ENCODE peak calls at places on chromosome 13, in four cellular contexts. One of them, this sample, is unnamed.
A peak's percentile ranks its signal among the peaks of the same experiment; 100 is the strongest.

GRCh38 chr13:113059891-113060290 is 45.7 kb upstream of the F7 start:
- DNase-seq in K562: no peak
- DNase-seq in GM12891: no peak
- DNase-seq in GM12892: no peak
- DNase-seq in this sample: no peak

GRCh38 chr13:101230271-101230890 is 185.9 kb downstream of the NALCN start:
- DNase-seq in GM12891: no peak
- DNase-seq in GM12892: no peak
- DNase-seq in K562: no peak
- DNase-seq in this sample: no peak

GRCh38 chr13:76596216-76596615 is 290.0 kb downstream of the KCTD12 start:
- DNase-seq in GM12892: no peak
- DNase-seq in GM12891: no peak
- DNase-seq in K562: no peak
- DNase-seq in this sample: no peak

GRCh38 chr13:110388141-110388943 is 81.3 kb downstream of the COL4A2 start:
- DNase-seq in K562: no peak
- DNase-seq in GM12892: no peak
- DNase-seq in GM12891: no peak
- DNase-seq in this sample: peak; percentile 47

GRCh38 chr13:59701261-59701660 is 462.5 kb downstream of the DIAPH3 start:
- DNase-seq in GM12891: no peak
- DNase-seq in K562: peak; percentile 50
- DNase-seq in GM12892: no peak
- DNase-seq in this sample: no peak

GRCh38 chr13:97141564-97142005 is 80.5 kb upstream of the MBNL2 start:
- DNase-seq in GM12892: no peak
- DNase-seq in GM12891: no peak
- DNase-seq in K562: peak; percentile 78
- DNase-seq in this sample: no peak

GRCh38 chr13:26502826-26503225 is 54.7 kb upstream of the WASF3 start:
- DNase-seq in GM12892: no peak
- DNase-seq in GM12891: no peak
- DNase-seq in K562: no peak
- DNase-seq in this sample: no peak

GRCh38 chr13:35794734-35795389 is 318.4 kb upstream of the MAB21L1 start:
- DNase-seq in GM12892: no peak
- DNase-seq in K562: no peak
- DNase-seq in GM12891: no peak
- DNase-seq in this sample: no peak

GRCh38 chr13:114115191-114115671 is 17.2 kb downstream of the RASA3 start:
- DNase-seq in K562: peak; percentile 78
- DNase-seq in GM12892: no peak
- DNase-seq in GM12891: no peak
- DNase-seq in this sample: no peak

GRCh38 chr13:35309711-35310110 is 166.8 kb downstream of the MAB21L1 start:
- DNase-seq in GM12891: no peak
- DNase-seq in K562: no peak
- DNase-seq in GM12892: no peak
- DNase-seq in this sample: no peak

GRCh38 chr13:37540228-37540627 is 58.3 kb downstream of the POSTN start:
- DNase-seq in GM12892: no peak
- DNase-seq in GM12891: no peak
- DNase-seq in K562: no peak
- DNase-seq in this sample: no peak

GRCh38 chr13:59247166-59247565 is 916.6 kb downstream of the DIAPH3 start:
- DNase-seq in K562: peak; percentile 1
- DNase-seq in GM12892: no peak
- DNase-seq in GM12891: no peak
- DNase-seq in this sample: no peak

GRCh38 chr13:46324976-46325375 is 62.1 kb downstream of the RUBCNL start:
- DNase-seq in GM12891: no peak
- DNase-seq in K562: no peak
- DNase-seq in GM12892: no peak
- DNase-seq in this sample: no peak

GRCh38 chr13:106649495-106649894 is 81.6 kb upstream of the ARGLU1 start:
- DNase-seq in K562: no peak
- DNase-seq in GM12891: no peak
- DNase-seq in GM12892: no peak
- DNase-seq in this sample: no peak

GRCh38 chr13:100542546-100543156 is 45.9 kb downstream of the GGACT start:
- DNase-seq in GM12892: no peak
- DNase-seq in GM12891: peak; percentile 53
- DNase-seq in K562: peak; percentile 14
- DNase-seq in this sample: no peak

GRCh38 chr13:48004201-48004600 is 3.1 kb upstream of the SUCLA2 start:
- DNase-seq in GM12891: no peak
- DNase-seq in K562: no peak
- DNase-seq in GM12892: no peak
- DNase-seq in this sample: no peak

GRCh38 chr13:102558029-102558428 is 38.8 kb upstream of the TPP2 start:
- DNase-seq in K562: no peak
- DNase-seq in GM12892: no peak
- DNase-seq in GM12891: no peak
- DNase-seq in this sample: no peak

GRCh38 chr13:25692156-25692555 is 320.4 kb downstream of the ATP8A2 start:
- DNase-seq in GM12892: no peak
- DNase-seq in K562: no peak
- DNase-seq in GM12891: no peak
- DNase-seq in this sample: no peak

GRCh38 chr13:108086678-108087077 is 128.7 kb downstream of the LIG4 start:
- DNase-seq in GM12892: no peak
- DNase-seq in GM12891: no peak
- DNase-seq in K562: no peak
- DNase-seq in this sample: no peak

GRCh38 chr13:61612192-61612591 is 196.5 kb upstream of the PCDH20 start:
- DNase-seq in GM12891: no peak
- DNase-seq in K562: no peak
- DNase-seq in GM12892: no peak
- DNase-seq in this sample: no peak

GRCh38 chr13:20401958-20402856 is 123.5 kb downstream of the CRYL1 start:
- DNase-seq in GM12891: no peak
- DNase-seq in GM12892: no peak
- DNase-seq in K562: no peak
- DNase-seq in this sample: no peak

GRCh38 chr13:44197791-44198770 is 175.5 kb upstream of the SERP2 start:
- DNase-seq in K562: no peak
- DNase-seq in GM12891: peak; percentile 21
- DNase-seq in GM12892: peak; percentile 15
- DNase-seq in this sample: no peak

GRCh38 chr13:113611996-113612395 is 27.4 kb downstream of the TFDP1 start:
- DNase-seq in GM12891: no peak
- DNase-seq in GM12892: no peak
- DNase-seq in K562: no peak
- DNase-seq in this sample: no peak

GRCh38 chr13:75173457-75174356 is 308.3 kb downstream of the TBC1D4 start:
- DNase-seq in GM12891: no peak
- DNase-seq in GM12892: no peak
- DNase-seq in K562: no peak
- DNase-seq in this sample: no peak

GRCh38 chr13:104143760-104144406 is 1077.7 kb upstream of the SLC10A2 start:
- DNase-seq in GM12892: no peak
- DNase-seq in K562: no peak
- DNase-seq in GM12891: no peak
- DNase-seq in this sample: no peak

GRCh38 chr13:107202371-107203023 is 634.6 kb upstream of the ARGLU1 start:
- DNase-seq in GM12892: no peak
- DNase-seq in GM12891: no peak
- DNase-seq in K562: no peak
- DNase-seq in this sample: no peak

GRCh38 chr13:40776681-40777165 is 5.7 kb upstream of the MRPS31 start:
- DNase-seq in K562: peak; percentile 32
- DNase-seq in GM12891: no peak
- DNase-seq in GM12892: no peak
- DNase-seq in this sample: no peak

GRCh38 chr13:90919153-90919552 is 428.3 kb upstream of the MIR17HG start:
- DNase-seq in K562: no peak
- DNase-seq in GM12892: no peak
- DNase-seq in GM12891: no peak
- DNase-seq in this sample: no peak

GRCh38 chr13:98810746-98811145 is 58.3 kb upstream of the SLC15A1 start:
- DNase-seq in GM12892: no peak
- DNase-seq in K562: no peak
- DNase-seq in GM12891: no peak
- DNase-seq in this sample: no peak

GRCh38 chr13:98819382-98819781 is 66.9 kb upstream of the SLC15A1 start:
- DNase-seq in GM12891: no peak
- DNase-seq in K562: no peak
- DNase-seq in GM12892: no peak
- DNase-seq in this sample: no peak

GRCh38 chr13:98809345-98809777 is 56.9 kb upstream of the SLC15A1 start:
- DNase-seq in GM12891: no peak
- DNase-seq in K562: no peak
- DNase-seq in GM12892: no peak
- DNase-seq in this sample: no peak

GRCh38 chr13:98816406-98816805 is 63.9 kb upstream of the SLC15A1 start:
- DNase-seq in K562: no peak
- DNase-seq in GM12891: no peak
- DNase-seq in GM12892: no peak
- DNase-seq in this sample: no peak

GRCh38 chr13:98813993-98814392 is 61.5 kb upstream of the SLC15A1 start:
- DNase-seq in K562: no peak
- DNase-seq in GM12892: no peak
- DNase-seq in GM12891: no peak
- DNase-seq in this sample: no peak
- TF ChIP-seq TAF1 in K562: no peak
- TF ChIP-seq TAF1 in GM12892: no peak
- TF ChIP-seq TAF1 in GM12891: no peak
- TF ChIP-seq TAF1 in this sample: no peak

DNA sequence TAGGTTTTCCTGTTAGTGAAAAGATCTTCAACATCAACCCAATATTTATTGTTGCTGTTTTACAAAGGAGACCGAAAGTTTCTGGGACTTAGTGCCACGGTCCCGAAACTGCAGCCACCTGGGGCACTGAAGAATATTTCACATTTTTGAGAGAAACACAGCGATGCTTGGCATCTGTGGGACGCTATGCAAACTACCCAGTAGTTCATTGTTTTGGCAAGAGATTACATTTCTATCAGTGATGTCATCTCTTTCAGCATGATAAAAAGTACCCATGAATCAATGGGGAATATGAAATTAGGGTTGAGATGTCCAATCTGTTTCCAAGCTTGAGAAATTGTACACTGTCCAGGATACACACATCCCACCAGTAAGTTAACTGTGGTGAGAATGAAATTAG is 43.9 kb downstream of the TGDS start:
- DNase-seq in GM12892: no peak
- DNase-seq in K562: no peak
- DNase-seq in GM12891: no peak
- DNase-seq in this sample: no peak
- TF ChIP-seq TAF1 in GM12892: no peak
- TF ChIP-seq TAF1 in K562: no peak
- TF ChIP-seq TAF1 in GM12891: no peak
- TF ChIP-seq TAF1 in this sample: no peak

DNA sequence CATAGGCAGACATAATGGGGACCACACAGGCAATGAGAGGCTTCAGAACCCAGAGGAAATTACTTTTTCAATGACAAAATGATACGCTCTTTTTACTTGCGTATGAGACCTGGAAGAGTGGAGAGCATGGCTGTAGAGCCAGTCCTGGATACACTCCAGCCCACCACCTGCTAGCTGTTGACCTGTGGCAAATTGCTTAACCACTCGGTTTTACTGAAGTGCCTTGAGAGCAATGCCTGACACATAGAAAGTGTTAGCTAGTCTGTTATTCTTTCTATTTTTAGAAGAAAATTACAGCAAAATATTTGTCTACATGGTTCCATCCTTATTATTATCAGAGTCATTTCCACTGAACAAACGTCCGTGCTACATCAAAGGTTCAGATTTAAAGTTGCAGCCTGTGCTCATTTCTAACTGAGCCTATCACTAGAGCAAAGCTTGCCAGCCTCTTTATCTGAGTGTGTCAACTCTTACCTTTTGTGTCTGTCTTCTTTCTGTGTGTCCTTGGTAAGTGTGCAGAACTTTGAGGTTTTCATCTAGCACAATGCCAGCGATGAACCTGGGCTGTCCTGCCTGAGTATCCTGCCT is 9.6 kb upstream of the GPR183 start:
- DNase-seq in GM12892: no peak
- DNase-seq in K562: no peak
- DNase-seq in GM12891: no peak
- DNase-seq in this sample: no peak
- TF ChIP-seq TAF1 in GM12892: no peak
- TF ChIP-seq TAF1 in K562: no peak
- TF ChIP-seq TAF1 in GM12891: no peak
- TF ChIP-seq TAF1 in this sample: no peak

DNA sequence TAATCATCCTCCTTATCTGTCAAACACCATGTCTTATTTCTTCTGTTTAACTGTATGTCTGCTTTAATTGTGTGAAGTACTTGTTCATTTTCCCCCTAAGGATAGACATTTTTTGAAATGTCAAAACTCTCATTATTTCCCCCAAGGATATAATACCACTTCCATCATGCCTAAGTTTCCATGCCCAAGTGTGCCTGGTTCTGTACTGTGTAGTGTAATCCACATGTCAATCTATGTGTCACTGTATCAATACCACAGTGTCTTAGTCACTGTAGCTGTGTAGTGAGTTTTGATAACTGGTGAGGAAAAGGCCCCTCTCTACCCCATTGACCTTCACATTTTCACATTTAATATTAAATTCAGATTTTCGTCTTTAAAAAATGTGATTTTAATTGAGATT is 1265.5 kb downstream of the PCDH9 start:
- DNase-seq in GM12891: no peak
- DNase-seq in GM12892: no peak
- DNase-seq in K562: no peak
- DNase-seq in this sample: no peak
- TF ChIP-seq TAF1 in GM12891: no peak
- TF ChIP-seq TAF1 in GM12892: no peak
- TF ChIP-seq TAF1 in K562: no peak
- TF ChIP-seq TAF1 in this sample: no peak

GRCh38 chr13:50537029-50537428 is 306.5 kb downstream of the DLEU7 start:
- DNase-seq in GM12892: no peak
- DNase-seq in GM12891: no peak
- DNase-seq in K562: no peak
- DNase-seq in this sample: no peak

GRCh38 chr13:50531917-50532899 is 311.3 kb downstream of the DLEU7 start:
- DNase-seq in GM12891: no peak
- DNase-seq in K562: no peak
- DNase-seq in GM12892: no peak
- DNase-seq in this sample: peak; percentile 17

GRCh38 chr13:50539791-50540530 is 303.5 kb downstream of the DLEU7 start:
- DNase-seq in K562: no peak
- DNase-seq in GM12891: no peak
- DNase-seq in GM12892: no peak
- DNase-seq in this sample: no peak

GRCh38 chr13:50529154-50529882 is 314.2 kb downstream of the DLEU7 start:
- DNase-seq in K562: peak; percentile 31
- DNase-seq in GM12892: no peak
- DNase-seq in GM12891: no peak
- DNase-seq in this sample: peak; percentile 37

DNA sequence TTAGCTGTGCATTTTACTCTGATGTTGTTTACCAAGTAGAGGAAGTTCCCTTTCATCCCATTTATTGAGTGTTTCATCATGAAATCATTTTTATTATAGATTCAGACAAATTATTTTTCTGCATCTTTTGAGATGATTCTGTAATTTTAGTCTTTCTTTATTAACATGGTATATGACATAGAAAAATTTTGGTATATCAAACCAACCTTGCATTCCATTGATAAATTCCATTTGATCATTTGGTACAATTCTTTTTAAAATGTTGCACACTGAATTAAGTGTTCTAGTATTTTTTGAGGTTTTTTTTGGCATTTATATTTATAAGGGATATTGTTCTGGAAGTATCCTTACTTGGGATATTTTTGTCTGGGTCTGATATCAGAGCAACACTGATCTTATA is 308.4 kb downstream of the DLEU7 start:
- DNase-seq in GM12892: no peak
- DNase-seq in K562: no peak
- DNase-seq in GM12891: no peak
- DNase-seq in this sample: no peak
- TF ChIP-seq TAF1 in GM12892: no peak
- TF ChIP-seq TAF1 in K562: no peak
- TF ChIP-seq TAF1 in GM12891: no peak
- TF ChIP-seq TAF1 in this sample: no peak

This sample was measured in SK-N-SH.